ENCODE peak calls at places on chromosomes 7 and 10, in six cellular contexts. V is NB4, L is heart left ventricle, I is Peyer's patch, Q is prostate gland, M is HCT116. H is an unnamed sample.

GRCh38 chr7:149870701-149871483 is 2.9 kb upstream of the ATP6V0E2 start:
- DNase-seq in V (no peak), L (peak; percentile 42), I (no peak), Q (no peak), M (no peak), H (no peak)

GRCh38 chr7:129497156-129497555 is 5.2 kb upstream of the SMKR1 start:
- DNase-seq in V (no peak), L (no peak), I (no peak), Q (no peak), M (no peak), H (no peak)

GRCh38 chr7:44387427-44387826 is 62.0 kb upstream of the CAMK2B start:
- DNase-seq in V (no peak), L (no peak), I (no peak), Q (no peak), M (no peak), H (no peak)

GRCh38 chr10:89302628-89303027 is 782 bp downstream of the IFIT2 start:
- DNase-seq in V (peak; percentile 11), L (no peak), I (no peak), Q (no peak), M (no peak), H (no peak)

GRCh38 chr7:122303971-122304603 is 463 bp downstream of the FEZF1 start:
- DNase-seq in V (no peak), L (no peak), I (no peak), Q (no peak), M (no peak), H (no peak)

GRCh38 chr10:94630017-94630688 is 53.4 kb upstream of the CYP2C18 start:
- DNase-seq in V (peak; percentile 53), L (no peak), I (no peak), Q (no peak), M (peak; percentile 24), H (no peak)

GRCh38 chr10:127922206-127922605 is 15.3 kb downstream of the PTPRE start:
- DNase-seq in V (no peak), L (peak; percentile 60), I (no peak), Q (no peak), M (no peak), H (no peak)

GRCh38 chr7:80661729-80662128 is 23.3 kb downstream of the CD36 start:
- DNase-seq in V (peak; percentile 36), L (no peak), I (no peak), Q (no peak), M (no peak), H (no peak)

GRCh38 chr7:108603922-108604684 is 34.4 kb downstream of the DNAJB9 start:
- DNase-seq in V (no peak), L (no peak), I (no peak), Q (no peak), M (no peak), H (no peak)

GRCh38 chr10:79149345-79149661 is 80.5 kb downstream of the ZMIZ1 start:
- DNase-seq in V (no peak), L (no peak), I (no peak), Q (no peak), M (no peak), H (no peak)
- TF ChIP-seq POLR2A in V (no peak), L (no peak), I (no peak), Q (no peak), M (no peak), H (no peak)

GRCh38 chr7:116212859-116213258 is 2.5 kb downstream of the TES start:
- DNase-seq in V (no peak), L (no peak), I (no peak), Q (no peak), M (no peak), H (no peak)
- H3K4me3 ChIP-seq in V (no peak overlapping the region), L (no peak overlapping the region), I (peak overlapping the region; percentile 94), Q (no peak overlapping the region), M (no peak overlapping the region), H (no peak overlapping the region)

GRCh38 chr7:73308665-73309214 is at the start of gene NSUN5:
- DNase-seq in V (peak; percentile 97), L (peak; percentile 94), I (peak; percentile 96), Q (peak; percentile 43), M (peak; percentile 68), H (peak; percentile 90)
- TF ChIP-seq POLR2A in V (peak; percentile 96), L (peak; percentile 37), I (peak; percentile 42), Q (no peak), M (peak; percentile 85), H (peak; percentile 74)

GRCh38 chr10:90905925-90906324 is 15.0 kb downstream of the ANKRD1 start:
- DNase-seq in V (no peak), L (no peak), I (no peak), Q (no peak), M (no peak), H (no peak)
- H3K4me3 ChIP-seq in V (no peak overlapping the region), L (no peak overlapping the region), I (no peak overlapping the region), Q (no peak overlapping the region), M (no peak overlapping the region), H (no peak overlapping the region)

DNA sequence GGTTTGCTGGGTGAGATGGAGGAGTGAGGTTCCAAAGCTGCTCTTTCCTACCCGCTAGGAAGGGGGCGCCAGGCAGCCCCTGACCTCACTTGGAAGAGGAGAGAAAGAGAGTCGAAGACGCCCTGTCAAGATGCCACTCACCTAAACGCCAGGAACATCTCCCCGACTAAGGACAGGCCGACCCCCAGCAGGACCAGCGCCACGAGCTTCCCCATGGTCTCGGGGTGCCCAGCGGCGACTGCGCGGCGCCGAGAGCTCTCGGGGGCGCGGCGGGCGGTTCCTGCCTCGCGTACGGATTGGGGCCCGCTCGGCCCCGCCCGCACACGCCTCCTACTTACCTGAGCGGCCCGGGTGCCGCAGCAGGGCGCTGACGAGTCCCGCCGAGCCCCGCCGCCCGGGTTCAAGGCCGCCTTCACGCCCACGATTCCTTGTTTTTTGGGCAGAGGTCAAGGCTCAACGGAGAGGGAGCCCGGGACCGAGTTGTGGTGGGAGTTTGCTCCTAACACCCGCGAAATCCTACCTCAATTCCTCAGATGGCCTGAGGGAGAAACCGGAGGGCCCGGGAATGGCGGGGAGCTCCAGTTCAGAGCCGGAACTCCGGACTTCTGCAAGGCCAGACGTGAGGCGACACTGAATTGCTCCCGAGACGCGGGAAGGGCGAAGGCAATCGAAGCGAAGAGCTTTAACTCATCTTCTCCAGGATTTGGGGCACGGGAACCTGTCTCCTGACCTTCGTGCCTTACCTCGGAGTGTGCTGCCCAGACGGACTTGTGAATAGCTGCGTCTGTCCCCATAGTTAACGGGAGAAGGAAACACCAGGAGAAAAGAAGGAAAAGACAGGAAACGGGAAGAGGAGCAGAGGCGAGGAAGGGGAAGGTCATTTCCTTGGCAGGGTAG is at the start of gene PON3:
- DNase-seq in V (no peak), L (no peak), I (peak; percentile 62), Q (no peak), M (peak; percentile 22), H (peak; percentile 67)
- TF ChIP-seq POLR2A in V (no peak), L (no peak), I (no peak), Q (no peak), M (no peak), H (peak; percentile 54)